ENCODE peak calls at places on chromosome 22, in four cellular contexts. A, G, J and O are unnamed samples.

GRCh38 chr22:44196731-44197131 is 16.0 kb downstream of the PARVG start:
- DNase-seq in A (no peak), G (no peak), J (no peak), O (no peak)

GRCh38 chr22:44453441-44454112 is 44.5 kb downstream of the RTL6 start:
- DNase-seq in A (peak; percentile 12), G (no peak), J (no peak), O (no peak)

GRCh38 chr22:39173787-39174497 is 21.5 kb upstream of the CBX7 start:
- DNase-seq in A (no peak), G (no peak), J (no peak), O (no peak)

GRCh38 chr22:49934144-49934890 is 15.9 kb downstream of the CRELD2 start:
- DNase-seq in A (peak; percentile 59), G (no peak), J (peak; percentile 29), O (no peak)

GRCh38 chr22:23278883-23279675 is 98.8 kb downstream of the BCR start:
- DNase-seq in A (peak; percentile 84), G (no peak), J (no peak), O (no peak)

GRCh38 chr22:42625416-42625815 is 10.7 kb upstream of the POLDIP3 start:
- DNase-seq in A (no peak), G (no peak), J (no peak), O (no peak)

GRCh38 chr22:40212126-40212525 is 34.4 kb downstream of the TNRC6B start:
- DNase-seq in A (no peak), G (no peak), J (no peak), O (no peak)

GRCh38 chr22:25898707-25899365 is 156.8 kb downstream of the MYO18B start:
- DNase-seq in A (no peak), G (no peak), J (no peak), O (no peak)

GRCh38 chr22:50074056-50074455 is 11.2 kb downstream of the MLC1 start:
- DNase-seq in A (no peak), G (no peak), J (no peak), O (no peak)